ENCODE peak calls at places on chromosomes 11 and 22, in four cellular contexts. One of them, this sample, is unnamed.

GRCh38 chr11:88341852-88342251 is 4.3 kb upstream of the CTSC start:
- DNase-seq in cerebellar cortex: no peak
- DNase-seq in CD4-positive, CD25-positive, alpha-beta regulatory T cell: no peak
- DNase-seq in stimulated activated CD4-positive, alpha-beta T cell treated with anti-CD3 and anti-CD28 coated beads, Interleukin-15, amount 100 ng/mL, for 1 hour: no peak
- DNase-seq in this sample: peak

GRCh38 chr11:128394436-128395089 is 192.8 kb downstream of the ETS1 start:
- DNase-seq in cerebellar cortex: no peak
- DNase-seq in CD4-positive, CD25-positive, alpha-beta regulatory T cell: no peak
- DNase-seq in stimulated activated CD4-positive, alpha-beta T cell treated with anti-CD3 and anti-CD28 coated beads, Interleukin-15, amount 100 ng/mL, for 1 hour: no peak
- DNase-seq in this sample: no peak

GRCh38 chr11:124172076-124172475 is 11.1 kb upstream of the OR10D3 start:
- DNase-seq in cerebellar cortex: no peak
- DNase-seq in CD4-positive, CD25-positive, alpha-beta regulatory T cell: no peak
- DNase-seq in stimulated activated CD4-positive, alpha-beta T cell treated with anti-CD3 and anti-CD28 coated beads, Interleukin-15, amount 100 ng/mL, for 1 hour: no peak
- DNase-seq in this sample: no peak

GRCh38 chr11:88508808-88509581 is 171.5 kb upstream of the CTSC start:
- DNase-seq in cerebellar cortex: no peak
- DNase-seq in CD4-positive, CD25-positive, alpha-beta regulatory T cell: no peak
- DNase-seq in stimulated activated CD4-positive, alpha-beta T cell treated with anti-CD3 and anti-CD28 coated beads, Interleukin-15, amount 100 ng/mL, for 1 hour: no peak
- DNase-seq in this sample: peak

GRCh38 chr11:113531575-113532451 is 56.6 kb upstream of the DRD2 start:
- DNase-seq in cerebellar cortex: no peak
- DNase-seq in CD4-positive, CD25-positive, alpha-beta regulatory T cell: no peak
- DNase-seq in stimulated activated CD4-positive, alpha-beta T cell treated with anti-CD3 and anti-CD28 coated beads, Interleukin-15, amount 100 ng/mL, for 1 hour: no peak
- DNase-seq in this sample: no peak

GRCh38 chr11:30585892-30586250 is 282 bp downstream of the MPPED2 start:
- DNase-seq in cerebellar cortex: peak
- DNase-seq in CD4-positive, CD25-positive, alpha-beta regulatory T cell: no peak
- DNase-seq in stimulated activated CD4-positive, alpha-beta T cell treated with anti-CD3 and anti-CD28 coated beads, Interleukin-15, amount 100 ng/mL, for 1 hour: no peak
- DNase-seq in this sample: peak

GRCh38 chr11:69646493-69647201 is 5.7 kb downstream of the CCND1 start:
- DNase-seq in cerebellar cortex: no peak
- DNase-seq in CD4-positive, CD25-positive, alpha-beta regulatory T cell: no peak
- DNase-seq in stimulated activated CD4-positive, alpha-beta T cell treated with anti-CD3 and anti-CD28 coated beads, Interleukin-15, amount 100 ng/mL, for 1 hour: no peak
- DNase-seq in this sample: peak

GRCh38 chr11:76214968-76215548 is 8.8 kb upstream of the WNT11 start:
- DNase-seq in cerebellar cortex: no peak
- DNase-seq in CD4-positive, CD25-positive, alpha-beta regulatory T cell: no peak
- DNase-seq in stimulated activated CD4-positive, alpha-beta T cell treated with anti-CD3 and anti-CD28 coated beads, Interleukin-15, amount 100 ng/mL, for 1 hour: no peak
- DNase-seq in this sample: no peak

GRCh38 chr11:93791493-93791892 is 7.4 kb downstream of the MED17 start:
- DNase-seq in cerebellar cortex: no peak
- DNase-seq in CD4-positive, CD25-positive, alpha-beta regulatory T cell: no peak
- DNase-seq in stimulated activated CD4-positive, alpha-beta T cell treated with anti-CD3 and anti-CD28 coated beads, Interleukin-15, amount 100 ng/mL, for 1 hour: no peak
- DNase-seq in this sample: no peak

GRCh38 chr11:46291441-46292143 is 14.1 kb downstream of the CREB3L1 start:
- DNase-seq in cerebellar cortex: no peak
- DNase-seq in CD4-positive, CD25-positive, alpha-beta regulatory T cell: no peak
- DNase-seq in stimulated activated CD4-positive, alpha-beta T cell treated with anti-CD3 and anti-CD28 coated beads, Interleukin-15, amount 100 ng/mL, for 1 hour: no peak
- DNase-seq in this sample: peak

GRCh38 chr11:30254307-30255298 is 23.8 kb downstream of the FSHB start:
- DNase-seq in cerebellar cortex: no peak
- DNase-seq in CD4-positive, CD25-positive, alpha-beta regulatory T cell: no peak
- DNase-seq in stimulated activated CD4-positive, alpha-beta T cell treated with anti-CD3 and anti-CD28 coated beads, Interleukin-15, amount 100 ng/mL, for 1 hour: no peak
- DNase-seq in this sample: no peak

GRCh38 chr11:112157274-112157766 is 6.6 kb downstream of the IL18 start:
- DNase-seq in cerebellar cortex: no peak
- DNase-seq in CD4-positive, CD25-positive, alpha-beta regulatory T cell: no peak
- DNase-seq in stimulated activated CD4-positive, alpha-beta T cell treated with anti-CD3 and anti-CD28 coated beads, Interleukin-15, amount 100 ng/mL, for 1 hour: no peak
- DNase-seq in this sample: no peak

GRCh38 chr11:37313266-37313665 is 715.2 kb upstream of the RAG2 start:
- DNase-seq in cerebellar cortex: no peak
- DNase-seq in CD4-positive, CD25-positive, alpha-beta regulatory T cell: no peak
- DNase-seq in stimulated activated CD4-positive, alpha-beta T cell treated with anti-CD3 and anti-CD28 coated beads, Interleukin-15, amount 100 ng/mL, for 1 hour: no peak
- DNase-seq in this sample: no peak

GRCh38 chr11:2234963-2235362 is 35.4 kb downstream of the ASCL2 start:
- DNase-seq in cerebellar cortex: no peak
- DNase-seq in CD4-positive, CD25-positive, alpha-beta regulatory T cell: no peak
- DNase-seq in stimulated activated CD4-positive, alpha-beta T cell treated with anti-CD3 and anti-CD28 coated beads, Interleukin-15, amount 100 ng/mL, for 1 hour: no peak
- DNase-seq in this sample: no peak

GRCh38 chr11:61728940-61729219 is 23.6 kb upstream of the MYRF start:
- DNase-seq in cerebellar cortex: no peak
- DNase-seq in CD4-positive, CD25-positive, alpha-beta regulatory T cell: no peak
- DNase-seq in stimulated activated CD4-positive, alpha-beta T cell treated with anti-CD3 and anti-CD28 coated beads, Interleukin-15, amount 100 ng/mL, for 1 hour: no peak
- DNase-seq in this sample: no peak

GRCh38 chr11:117068303-117068860 is 29.8 kb downstream of the SIK3 start:
- DNase-seq in cerebellar cortex: no peak
- DNase-seq in CD4-positive, CD25-positive, alpha-beta regulatory T cell: no peak
- DNase-seq in stimulated activated CD4-positive, alpha-beta T cell treated with anti-CD3 and anti-CD28 coated beads, Interleukin-15, amount 100 ng/mL, for 1 hour: no peak
- DNase-seq in this sample: no peak

GRCh38 chr11:61967924-61968757 is 707 bp upstream of the FTH1 start:
- DNase-seq in cerebellar cortex: peak
- DNase-seq in CD4-positive, CD25-positive, alpha-beta regulatory T cell: peak
- DNase-seq in stimulated activated CD4-positive, alpha-beta T cell treated with anti-CD3 and anti-CD28 coated beads, Interleukin-15, amount 100 ng/mL, for 1 hour: peak
- DNase-seq in this sample: peak

GRCh38 chr11:103656382-103656781 is 380.1 kb upstream of the DDI1 start:
- DNase-seq in cerebellar cortex: no peak
- DNase-seq in CD4-positive, CD25-positive, alpha-beta regulatory T cell: no peak
- DNase-seq in stimulated activated CD4-positive, alpha-beta T cell treated with anti-CD3 and anti-CD28 coated beads, Interleukin-15, amount 100 ng/mL, for 1 hour: no peak
- DNase-seq in this sample: no peak

GRCh38 chr22:39254789-39255298 is 10.1 kb upstream of the PDGFB start:
- DNase-seq in cerebellar cortex: no peak
- DNase-seq in CD4-positive, CD25-positive, alpha-beta regulatory T cell: no peak
- DNase-seq in stimulated activated CD4-positive, alpha-beta T cell treated with anti-CD3 and anti-CD28 coated beads, Interleukin-15, amount 100 ng/mL, for 1 hour: no peak
- DNase-seq in this sample: no peak

GRCh38 chr11:10314199-10315072 is 9.6 kb downstream of the ADM start:
- DNase-seq in cerebellar cortex: peak
- DNase-seq in CD4-positive, CD25-positive, alpha-beta regulatory T cell: no peak
- DNase-seq in stimulated activated CD4-positive, alpha-beta T cell treated with anti-CD3 and anti-CD28 coated beads, Interleukin-15, amount 100 ng/mL, for 1 hour: no peak
- DNase-seq in this sample: no peak

GRCh38 chr22:35152316-35152715 is 86.4 kb downstream of the ISX start:
- DNase-seq in cerebellar cortex: no peak
- DNase-seq in CD4-positive, CD25-positive, alpha-beta regulatory T cell: no peak
- DNase-seq in stimulated activated CD4-positive, alpha-beta T cell treated with anti-CD3 and anti-CD28 coated beads, Interleukin-15, amount 100 ng/mL, for 1 hour: no peak
- DNase-seq in this sample: peak

GRCh38 chr11:7250166-7250565 is 1.5 kb upstream of the SYT9 start:
- DNase-seq in cerebellar cortex: no peak
- DNase-seq in CD4-positive, CD25-positive, alpha-beta regulatory T cell: no peak
- DNase-seq in stimulated activated CD4-positive, alpha-beta T cell treated with anti-CD3 and anti-CD28 coated beads, Interleukin-15, amount 100 ng/mL, for 1 hour: no peak
- DNase-seq in this sample: no peak

GRCh38 chr11:119389611-119390254 is 8.2 kb upstream of the USP2 start:
- DNase-seq in cerebellar cortex: no peak
- DNase-seq in CD4-positive, CD25-positive, alpha-beta regulatory T cell: no peak
- DNase-seq in stimulated activated CD4-positive, alpha-beta T cell treated with anti-CD3 and anti-CD28 coated beads, Interleukin-15, amount 100 ng/mL, for 1 hour: no peak
- DNase-seq in this sample: peak

GRCh38 chr11:45675646-45676045 is 10.2 kb upstream of the CHST1 start:
- DNase-seq in cerebellar cortex: no peak
- DNase-seq in CD4-positive, CD25-positive, alpha-beta regulatory T cell: no peak
- DNase-seq in stimulated activated CD4-positive, alpha-beta T cell treated with anti-CD3 and anti-CD28 coated beads, Interleukin-15, amount 100 ng/mL, for 1 hour: no peak
- DNase-seq in this sample: no peak

GRCh38 chr11:11860103-11860979 is 18.6 kb downstream of the USP47 start:
- DNase-seq in cerebellar cortex: no peak
- DNase-seq in CD4-positive, CD25-positive, alpha-beta regulatory T cell: no peak
- DNase-seq in stimulated activated CD4-positive, alpha-beta T cell treated with anti-CD3 and anti-CD28 coated beads, Interleukin-15, amount 100 ng/mL, for 1 hour: no peak
- DNase-seq in this sample: no peak

GRCh38 chr11:20080032-20080685 is 80.1 kb downstream of the DBX1 start:
- DNase-seq in cerebellar cortex: no peak
- DNase-seq in CD4-positive, CD25-positive, alpha-beta regulatory T cell: no peak
- DNase-seq in stimulated activated CD4-positive, alpha-beta T cell treated with anti-CD3 and anti-CD28 coated beads, Interleukin-15, amount 100 ng/mL, for 1 hour: no peak
- DNase-seq in this sample: no peak

GRCh38 chr11:134170909-134171281 is 52.9 kb downstream of the NCAPD3 start:
- DNase-seq in cerebellar cortex: no peak
- DNase-seq in CD4-positive, CD25-positive, alpha-beta regulatory T cell: no peak
- DNase-seq in stimulated activated CD4-positive, alpha-beta T cell treated with anti-CD3 and anti-CD28 coated beads, Interleukin-15, amount 100 ng/mL, for 1 hour: no peak
- DNase-seq in this sample: no peak

GRCh38 chr22:34055525-34056200 is 135.4 kb upstream of the LARGE1 start:
- DNase-seq in cerebellar cortex: no peak
- DNase-seq in CD4-positive, CD25-positive, alpha-beta regulatory T cell: no peak
- DNase-seq in stimulated activated CD4-positive, alpha-beta T cell treated with anti-CD3 and anti-CD28 coated beads, Interleukin-15, amount 100 ng/mL, for 1 hour: no peak
- DNase-seq in this sample: peak

GRCh38 chr22:48807155-48807554 is 1020.5 kb downstream of the BRD1 start:
- DNase-seq in cerebellar cortex: no peak
- DNase-seq in CD4-positive, CD25-positive, alpha-beta regulatory T cell: no peak
- DNase-seq in stimulated activated CD4-positive, alpha-beta T cell treated with anti-CD3 and anti-CD28 coated beads, Interleukin-15, amount 100 ng/mL, for 1 hour: no peak
- DNase-seq in this sample: no peak

GRCh38 chr11:58770627-58771457 is 39.1 kb upstream of the GLYAT start:
- DNase-seq in cerebellar cortex: no peak
- DNase-seq in CD4-positive, CD25-positive, alpha-beta regulatory T cell: no peak
- DNase-seq in stimulated activated CD4-positive, alpha-beta T cell treated with anti-CD3 and anti-CD28 coated beads, Interleukin-15, amount 100 ng/mL, for 1 hour: no peak
- DNase-seq in this sample: no peak